ENCODE peak calls at places on chromosomes 11 and 22, in eight cellular contexts. T is CD8-positive, alpha-beta T cell; U is left ventricle myocardium inferior; F is mesenchymal stem cell; E is naive thymus-derived CD4-positive, alpha-beta T cell; J is tibial artery; G is heart right ventricle; C is NT2/D1. Q is an unnamed sample. For H3K36me3, the result is how much of the 10 kb centered on the place peaks cover.

GRCh38 chr11:134244593-134244992 is 8.6 kb downstream of the THYN1 start:
- DNase-seq in T (no peak), U (no peak), F (peak), E (no peak), J (no peak), G (no peak), C (no peak), Q (no peak)

GRCh38 chr11:12813371-12814225 is 139.4 kb downstream of the TEAD1 start:
- DNase-seq in T (no peak), U (no peak), F (peak), E (no peak), J (no peak), G (peak), C (no peak), Q (peak)

GRCh38 chr11:105923814-105924213 is 98.2 kb downstream of the MSANTD4 start:
- DNase-seq in T (no peak), U (no peak), F (no peak), E (no peak), J (no peak), G (no peak), C (no peak), Q (peak)

GRCh38 chr11:103601230-103601846 is 435.1 kb upstream of the DDI1 start:
- DNase-seq in T (no peak), U (no peak), F (peak), E (no peak), J (no peak), G (no peak), C (no peak), Q (peak)

GRCh38 chr22:45329536-45329936 is 19.8 kb downstream of the FAM118A start:
- DNase-seq in T (no peak), U (peak), F (no peak), E (no peak), J (no peak), G (peak), C (no peak), Q (no peak)

GRCh38 chr11:44763111-44763820 is 36.5 kb downstream of the TSPAN18 start:
- DNase-seq in T (no peak), U (no peak), F (peak), E (no peak), J (no peak), G (no peak), C (no peak), Q (no peak)

GRCh38 chr11:78935408-78936101 is 360.9 kb upstream of the NARS2 start:
- DNase-seq in T (no peak), U (no peak), F (no peak), E (no peak), J (no peak), G (no peak), C (no peak), Q (no peak)

GRCh38 chr11:102292951-102293350 is 24.3 kb upstream of the BIRC3 start:
- DNase-seq in T (no peak), U (no peak), F (no peak), E (no peak), J (no peak), G (no peak), C (no peak), Q (no peak)

GRCh38 chr11:3085052-3085451 is 27.8 kb upstream of the CARS1 start:
- DNase-seq in T (no peak), U (no peak), F (no peak), E (no peak), J (no peak), G (no peak), C (no peak), Q (no peak)

GRCh38 chr22:42436402-42436801 is 4.2 kb upstream of the NFAM1 start:
- DNase-seq in T (no peak), U (no peak), F (no peak), E (no peak), J (no peak), G (no peak), C (no peak), Q (no peak)

GRCh38 chr11:10476927-10477689 is 22.0 kb downstream of the AMPD3 start:
- DNase-seq in T (no peak), U (no peak), F (no peak), E (no peak), J (no peak), G (no peak), C (no peak), Q (no peak)

GRCh38 chr22:37304595-37305343 is 22.5 kb downstream of the CYTH4 start:
- DNase-seq in T (no peak), U (no peak), F (peak), E (no peak), J (no peak), G (no peak), C (peak), Q (no peak)

GRCh38 chr11:9982796-9983579 is 311.0 kb downstream of the SBF2 start:
- DNase-seq in T (no peak), U (no peak), F (no peak), E (no peak), J (no peak), G (no peak), C (peak), Q (peak)

GRCh38 chr11:2515401-2516275 is 70.8 kb downstream of the KCNQ1 start:
- DNase-seq in T (no peak), U (peak), F (no peak), E (no peak), J (peak), G (peak), C (no peak), Q (no peak)

GRCh38 chr11:26286472-26287066 is 45.4 kb upstream of the ANO3 start:
- DNase-seq in T (no peak), U (no peak), F (peak), E (no peak), J (no peak), G (no peak), C (no peak), Q (peak)

GRCh38 chr22:37632174-37633081 is 7.0 kb upstream of the SH3BP1 start:
- DNase-seq in T (no peak), U (no peak), F (no peak), E (no peak), J (no peak), G (no peak), C (no peak), Q (no peak)

GRCh38 chr22:32218470-32218869 is 13.6 kb upstream of the RFPL2 start:
- DNase-seq in T (no peak), U (no peak), F (no peak), E (no peak), J (no peak), G (no peak), C (no peak), Q (no peak)

GRCh38 chr11:45805305-45806071 is 539 bp downstream of the SLC35C1 start:
- DNase-seq in T (no peak), U (peak), F (peak), E (no peak), J (peak), G (peak), C (peak), Q (peak)

GRCh38 chr22:23219787-23220484 is 39.6 kb downstream of the BCR start:
- DNase-seq in T (peak), U (no peak), F (peak), E (no peak), J (no peak), G (no peak), C (no peak), Q (peak)

GRCh38 chr11:27861706-27862430 is 161.6 kb upstream of the BDNF start:
- DNase-seq in T (no peak), U (no peak), F (peak), E (no peak), J (no peak), G (no peak), C (no peak), Q (peak)

GRCh38 chr11:416757-417621 is 2.2 kb upstream of the SIGIRR start:
- DNase-seq in T (peak), U (peak), F (peak), E (peak), J (no peak), G (peak), C (no peak), Q (peak)

GRCh38 chr11:121035169-121035755 is 11.4 kb downstream of the TBCEL start:
- DNase-seq in T (no peak), U (no peak), F (peak), E (no peak), J (no peak), G (no peak), C (no peak), Q (no peak)

GRCh38 chr22:44534335-44534734 is 36.3 kb upstream of the RTL6 start:
- DNase-seq in T (no peak), U (no peak), F (no peak), E (no peak), J (no peak), G (no peak), C (no peak), Q (no peak)

GRCh38 chr22:27876684-27877083 is 42.4 kb downstream of the PITPNB start:
- DNase-seq in T (no peak), U (no peak), F (peak), E (no peak), J (no peak), G (no peak), C (no peak), Q (no peak)

GRCh38 chr22:35516723-35517122 is 23.9 kb upstream of the RASD2 start:
- DNase-seq in T (no peak), U (no peak), F (no peak), E (no peak), J (no peak), G (no peak), C (no peak), Q (no peak)

GRCh38 chr11:118910309-118911112 is 15.2 kb downstream of the BCL9L start:
- DNase-seq in T (no peak), U (peak), F (peak), E (peak), J (peak), G (peak), C (no peak), Q (peak)
- H3K4me3 ChIP-seq in T (peak), U (peak), F (peak), E (peak), J (peak), G (peak), C (peak), Q (peak)

GRCh38 chr11:57667715-57668466 is at the start of gene ZDHHC5:
- DNase-seq in T (peak), U (peak), F (peak), E (peak), J (peak), G (peak), C (peak), Q (peak)
- H3K36me3 ChIP-seq in T (under half), U (under half), F (under half), E (under half), J (under half), G (under half), C (under half), Q (under half)

DNA sequence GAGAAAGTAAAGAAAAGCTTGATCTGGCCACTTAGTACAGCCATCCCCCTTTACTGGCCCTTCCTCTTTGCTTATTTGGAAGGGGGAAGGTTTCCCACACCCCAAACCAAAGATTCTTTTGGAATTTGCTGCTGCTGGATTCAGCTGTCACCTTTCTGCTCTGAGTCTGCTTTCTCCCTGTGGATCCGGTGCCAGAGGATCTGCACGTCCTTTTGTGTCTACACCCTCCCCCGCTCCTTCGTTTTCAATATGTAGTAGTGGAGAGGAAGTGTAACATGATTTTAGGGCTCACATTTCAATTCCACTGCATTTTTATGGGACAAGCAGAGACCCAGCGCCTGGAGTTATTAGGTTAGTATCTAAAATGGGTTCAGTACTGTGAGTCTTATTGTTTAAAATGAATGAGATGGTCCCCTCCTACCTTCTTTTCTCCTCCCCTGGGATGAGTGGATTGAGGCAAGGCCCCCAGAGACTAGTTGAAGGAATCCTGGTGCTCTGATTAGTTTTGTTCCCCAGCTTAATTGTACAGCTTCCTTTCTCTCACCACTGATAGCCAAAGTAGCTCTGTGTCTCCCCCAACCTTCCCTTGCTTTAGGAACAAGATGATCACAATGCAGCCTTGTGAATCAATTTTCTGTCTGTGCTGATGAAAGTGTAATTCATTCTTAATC is 30.5 kb upstream of the CABP7 start:
- DNase-seq in T (no peak), U (no peak), F (no peak), E (no peak), J (no peak), G (no peak), C (no peak), Q (no peak)
- H3K4me3 ChIP-seq in T (no peak), U (no peak), F (no peak), E (no peak), J (no peak), G (no peak), C (no peak), Q (no peak)

GRCh38 chr22:46915978-46916730 is 153.7 kb downstream of the TBC1D22A start:
- DNase-seq in T (no peak), U (no peak), F (no peak), E (no peak), J (no peak), G (no peak), C (no peak), Q (no peak)
- H3K36me3 ChIP-seq in T (under half), U (under half), F (under half), E (under half), J (under half), G (under half), C (under half), Q (under half)

GRCh38 chr22:48369789-48370507 is 1457.7 kb downstream of the BRD1 start:
- DNase-seq in T (no peak), U (no peak), F (no peak), E (no peak), J (no peak), G (no peak), C (peak), Q (peak)

GRCh38 chr22:48368975-48369525 is 1458.6 kb downstream of the BRD1 start:
- DNase-seq in T (no peak), U (no peak), F (no peak), E (no peak), J (no peak), G (no peak), C (no peak), Q (no peak)

GRCh38 chr22:48371391-48371790 is 1456.3 kb downstream of the BRD1 start:
- DNase-seq in T (no peak), U (no peak), F (no peak), E (no peak), J (no peak), G (no peak), C (no peak), Q (no peak)

GRCh38 chr22:48372395-48372794 is 1455.3 kb downstream of the BRD1 start:
- DNase-seq in T (no peak), U (no peak), F (no peak), E (no peak), J (no peak), G (no peak), C (no peak), Q (no peak)

GRCh38 chr22:48370508-48371325 is 1457.0 kb downstream of the BRD1 start:
- DNase-seq in T (no peak), U (no peak), F (no peak), E (no peak), J (no peak), G (no peak), C (no peak), Q (no peak)
- H3K4me3 ChIP-seq in T (no peak), U (no peak), F (no peak), E (no peak), J (no peak), G (no peak), C (no peak), Q (no peak)

DNA sequence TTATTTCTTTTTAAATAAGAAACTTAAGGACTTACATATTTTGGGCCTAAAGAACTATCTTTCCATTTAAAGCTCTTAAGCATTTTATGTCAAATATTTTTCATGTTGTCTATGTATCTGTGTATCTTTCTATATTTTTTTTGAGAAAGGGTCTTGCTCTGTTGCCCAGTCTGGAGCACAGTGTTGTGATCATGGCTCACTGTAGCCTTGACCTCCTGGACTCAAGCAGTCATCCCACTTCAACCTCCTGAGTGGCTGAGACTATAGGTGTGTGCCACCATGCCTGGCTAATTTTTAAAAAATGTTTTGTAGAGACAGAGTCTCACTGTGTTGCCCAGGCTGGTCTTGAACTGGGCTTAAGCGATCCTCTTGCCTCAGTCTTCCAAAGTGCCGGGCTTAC is 8.0 kb downstream of the STT3A start:
- DNase-seq in T (no peak), U (no peak), F (no peak), E (no peak), J (no peak), G (no peak), C (no peak), Q (no peak)
- H3K36me3 ChIP-seq in T (half or more), U (half or more), F (under half), E (under half), J (half or more), G (under half), C (half or more), Q (half or more)

GRCh38 chr11:35304393-35304790 is 115.0 kb downstream of the SLC1A2 start:
- DNase-seq in T (no peak), U (no peak), F (peak), E (peak), J (no peak), G (no peak), C (no peak), Q (peak)
- H3K4me3 ChIP-seq in T (no peak), U (no peak), F (no peak), E (no peak), J (no peak), G (no peak), C (no peak), Q (no peak)